ENCODE peak calls at places on chromosomes 5 and 9, in nine cellular contexts. I, L, W, D, Z, M, S, G and Q are unnamed samples.

GRCh38 chr9:93076101-93076791 is 17.7 kb downstream of the SUSD3 start:
- DNase-seq in Z (no peak), S (no peak), W (no peak), G (no peak), M (no peak), I (no peak), L (no peak), D (no peak), Q (no peak)

GRCh38 chr5:111829701-111830100 is 72.7 kb upstream of the NREP start:
- DNase-seq in W (peak; percentile 82), D (no peak), G (no peak), M (no peak), I (no peak), S (no peak), Z (no peak), L (no peak), Q (peak; percentile 70)

GRCh38 chr5:72658767-72659540 is 151.7 kb upstream of the ZNF366 start:
- DNase-seq in W (no peak), L (no peak), Z (no peak), G (no peak), D (no peak), I (no peak), S (no peak), M (no peak), Q (no peak)

GRCh38 chr5:73028991-73029540 is 73.2 kb downstream of the FCHO2 start:
- DNase-seq in G (no peak), Z (no peak), I (no peak), S (no peak), W (peak; percentile 9), L (no peak), M (no peak), D (no peak), Q (no peak)

GRCh38 chr5:36162810-36163486 is 11.0 kb downstream of the SKP2 start:
- DNase-seq in G (no peak), D (no peak), W (no peak), L (no peak), M (no peak), S (no peak), Z (no peak), I (no peak), Q (no peak)

GRCh38 chr5:61687371-61687770 is 355.3 kb downstream of the ZSWIM6 start:
- DNase-seq in I (no peak), L (no peak), W (no peak), Z (no peak), G (no peak), D (no peak), M (no peak), S (no peak), Q (peak; percentile 29)

GRCh38 chr9:92275541-92275940 is 18.0 kb downstream of the IARS1 start:
- DNase-seq in S (no peak), W (no peak), D (no peak), G (no peak), I (no peak), Z (no peak), L (no peak), M (no peak), Q (no peak)

GRCh38 chr9:135825435-135826187 is 81.7 kb downstream of the CAMSAP1 start:
- DNase-seq in D (no peak), S (no peak), W (no peak), L (no peak), I (no peak), Z (no peak), M (no peak), G (no peak), Q (no peak)

GRCh38 chr9:92637331-92637730 is 32.6 kb downstream of the IPPK start:
- DNase-seq in I (peak; percentile 60), W (no peak), Z (peak; percentile 87), G (peak; percentile 47), M (no peak), S (no peak), L (peak; percentile 53), D (no peak), Q (no peak)

GRCh38 chr5:149995385-149996085 is 4.9 kb downstream of the TIGD6 start:
- DNase-seq in W (no peak), D (no peak), Z (no peak), I (no peak), G (no peak), S (no peak), M (no peak), L (no peak), Q (no peak)

GRCh38 chr9:4114569-4115505 is 185.0 kb downstream of the GLIS3 start:
- DNase-seq in S (no peak), Z (no peak), W (peak; percentile 12), I (no peak), D (no peak), G (no peak), L (no peak), M (no peak), Q (peak; percentile 18)

GRCh38 chr5:59843511-59844230 is 49.9 kb downstream of the PDE4D start:
- DNase-seq in M (no peak), D (no peak), I (no peak), Z (no peak), G (no peak), S (no peak), W (no peak), L (no peak), Q (peak; percentile 69)

GRCh38 chr9:134374301-134375010 is 48.2 kb downstream of the RXRA start:
- DNase-seq in Z (no peak), S (no peak), G (peak; percentile 80), L (no peak), W (no peak), M (no peak), I (peak; percentile 83), D (no peak), Q (no peak)

GRCh38 chr9:109100543-109101201 is 19.1 kb downstream of the TMEM245 start:
- DNase-seq in S (no peak), Z (no peak), D (peak; percentile 21), L (no peak), M (no peak), I (no peak), W (no peak), G (no peak), Q (no peak)

GRCh38 chr9:76321185-76321828 is 72.9 kb downstream of the RFK start:
- DNase-seq in M (no peak), L (no peak), G (no peak), W (peak; percentile 41), D (no peak), Z (no peak), S (no peak), I (no peak), Q (peak; percentile 78)

GRCh38 chr5:180126716-180127681 is 55.4 kb upstream of the RNF130 start:
- DNase-seq in M (peak; percentile 27), I (no peak), W (no peak), Z (peak; percentile 66), G (peak; percentile 46), L (peak; percentile 53), S (peak; percentile 47), D (peak; percentile 58), Q (no peak)